ENCODE peak calls at places on chromosomes 3 and 15, in six cellular contexts. I is neuronal stem cell; J is naive thymus-derived CD8-positive, alpha-beta T cell; Z is NCI-H1105; W is activated CD4-positive, alpha-beta T cell treated with anti-CD3 and anti-CD28 coated beads, Interleukin-2, amount 10 ng/mL, durations not matched to agents 7 days and 5 days; B is AG10803. T is an unnamed sample.
A peak's percentile ranks its signal among the peaks of the same experiment; 100 is the strongest.

GRCh38 chr3:186754006-186754405 is 29.4 kb upstream of the EIF4A2 start:
- DNase-seq in I (no peak), J (no peak), Z (no peak), W (no peak), B (no peak), T (no peak)

GRCh38 chr15:100932676-100933348 is 13.7 kb downstream of the LRRK1 start:
- DNase-seq in I (no peak), J (no peak), Z (no peak), W (no peak), B (no peak), T (no peak)

GRCh38 chr3:72968280-72968679 is 28.3 kb upstream of the PPP4R2 start:
- DNase-seq in I (no peak), J (no peak), Z (no peak), W (no peak), B (no peak), T (no peak)

GRCh38 chr15:80168421-80168820 is 15.6 kb downstream of the FAH start:
- DNase-seq in I (no peak), J (no peak), Z (no peak), W (no peak), B (no peak), T (no peak)

GRCh38 chr3:188389711-188390346 is 235.9 kb downstream of the LPP start:
- DNase-seq in I (no peak), J (no peak), Z (no peak), W (peak; percentile 62), B (no peak), T (no peak)

GRCh38 chr3:195307711-195308110 is 36.8 kb upstream of the XXYLT1 start:
- DNase-seq in I (no peak), J (no peak), Z (no peak), W (no peak), B (no peak), T (no peak)

GRCh38 chr15:57135800-57136199 is 217.4 kb downstream of the TCF12 start:
- DNase-seq in I (no peak), J (no peak), Z (no peak), W (no peak), B (no peak), T (no peak)

GRCh38 chr3:141332436-141332835 is 35.9 kb upstream of the ZBTB38 start:
- DNase-seq in I (no peak), J (no peak), Z (no peak), W (no peak), B (no peak), T (no peak)

GRCh38 chr3:52240059-52240885 is 1.3 kb upstream of the TWF2 start:
- DNase-seq in I (no peak), J (peak; percentile 45), Z (no peak), W (peak; percentile 71), B (peak; percentile 97), T (no peak)

GRCh38 chr15:69119016-69119415 is 41.4 kb upstream of the GLCE start:
- DNase-seq in I (no peak), J (no peak), Z (no peak), W (no peak), B (no peak), T (no peak)

GRCh38 chr3:53166781-53167291 is 5.8 kb downstream of the PRKCD start:
- DNase-seq in I (no peak), J (no peak), Z (no peak), W (no peak), B (peak; percentile 65), T (peak; percentile 29)

GRCh38 chr3:63364495-63364894 is 86.4 kb downstream of the SYNPR start:
- DNase-seq in I (no peak), J (no peak), Z (no peak), W (no peak), B (peak; percentile 46), T (peak; percentile 33)

GRCh38 chr3:36075491-36075890 is 304.8 kb upstream of the STAC start:
- DNase-seq in I (no peak), J (no peak), Z (no peak), W (no peak), B (peak; percentile 1), T (no peak)

GRCh38 chr15:85580914-85581313 is 200.5 kb downstream of the AKAP13 start:
- DNase-seq in I (no peak), J (peak; percentile 5), Z (no peak), W (peak; percentile 59), B (no peak), T (no peak)

GRCh38 chr15:93034512-93034911 is 54.5 kb downstream of the RGMA start:
- DNase-seq in I (no peak), J (no peak), Z (no peak), W (no peak), B (no peak), T (no peak)

GRCh38 chr15:58865420-58865880 is 68.0 kb downstream of the SLTM start:
- DNase-seq in I (no peak), J (no peak), Z (no peak), W (no peak), B (no peak), T (no peak)

GRCh38 chr3:58383476-58383875 is 50.2 kb downstream of the PDHB start:
- DNase-seq in I (no peak), J (no peak), Z (no peak), W (no peak), B (peak; percentile 71), T (no peak)

GRCh38 chr3:113783463-113783862 is 36.6 kb downstream of the ATP6V1A start:
- DNase-seq in I (no peak), J (no peak), Z (no peak), W (no peak), B (peak; percentile 99), T (peak; percentile 73)

GRCh38 chr15:89492111-89492641 is 4.2 kb downstream of the RHCG start:
- DNase-seq in I (no peak), J (no peak), Z (no peak), W (no peak), B (no peak), T (no peak)

GRCh38 chr3:124415471-124415960 is 314.7 kb upstream of the UMPS start:
- DNase-seq in I (no peak), J (no peak), Z (no peak), W (no peak), B (no peak), T (no peak)

GRCh38 chr3:171829841-171830559 is 13.1 kb upstream of the TMEM212 start:
- DNase-seq in I (no peak), J (no peak), Z (peak; percentile 31), W (no peak), B (peak; percentile 80), T (no peak)

GRCh38 chr15:101684877-101685276 is 32.7 kb upstream of the TM2D3 start:
- DNase-seq in I (no peak), J (no peak), Z (no peak), W (no peak), B (no peak), T (no peak)

GRCh38 chr3:69232447-69232846 is 110.1 kb upstream of the LMOD3 start:
- DNase-seq in I (no peak), J (no peak), Z (no peak), W (no peak), B (no peak), T (no peak)

GRCh38 chr3:42961633-42962032 is 17.5 kb upstream of the GASK1A start:
- DNase-seq in I (peak; percentile 51), J (peak; percentile 15), Z (peak; percentile 14), W (peak; percentile 39), B (peak; percentile 63), T (peak; percentile 11)

GRCh38 chr15:25864966-25865365 is 1.8 kb upstream of the ATP10A start:
- DNase-seq in I (no peak), J (no peak), Z (no peak), W (no peak), B (peak; percentile 24), T (no peak)

GRCh38 chr15:72968531-72968922 is 83.7 kb upstream of the NEO1 start:
- DNase-seq in I (no peak), J (no peak), Z (peak; percentile 4), W (no peak), B (no peak), T (no peak)

GRCh38 chr3:109278141-109278540 is 38.2 kb downstream of the DPPA2 start:
- DNase-seq in I (no peak), J (no peak), Z (no peak), W (no peak), B (no peak), T (no peak)

GRCh38 chr3:128844502-128844901 is 34.9 kb upstream of the ACAD9 start:
- DNase-seq in I (no peak), J (no peak), Z (no peak), W (no peak), B (no peak), T (no peak)

GRCh38 chr3:71210257-71211002 is 373.1 kb downstream of the FOXP1 start:
- DNase-seq in I (no peak), J (no peak), Z (no peak), W (no peak), B (peak; percentile 63), T (no peak)

GRCh38 chr3:9122732-9123364 is 126.6 kb downstream of the SRGAP3 start:
- DNase-seq in I (no peak), J (no peak), Z (no peak), W (no peak), B (peak; percentile 4), T (no peak)

GRCh38 chr3:168498194-168498593 is 402.5 kb upstream of the GOLIM4 start:
- DNase-seq in I (no peak), J (no peak), Z (no peak), W (no peak), B (no peak), T (no peak)

GRCh38 chr3:106728315-106728821 is 648.9 kb upstream of the CCDC54 start:
- DNase-seq in I (no peak), J (no peak), Z (no peak), W (no peak), B (peak; percentile 99), T (peak; percentile 90)

GRCh38 chr3:98733055-98733777 is 29.9 kb upstream of the ST3GAL6 start:
- DNase-seq in I (peak; percentile 48), J (no peak), Z (peak; percentile 9), W (peak; percentile 7), B (no peak), T (no peak)

GRCh38 chr3:133669949-133670524 is 8.3 kb upstream of the TOPBP1 start:
- DNase-seq in I (no peak), J (no peak), Z (no peak), W (no peak), B (no peak), T (no peak)

T was measured in pulmonary artery endothelial cell.